ENCODE peak calls at places on chromosomes 12 and 14, in four cellular contexts. S is HepG2, X is HEK293T, H is GM12878. U is an unnamed sample.

GRCh38 chr14:93081875-93082570 is 33.7 kb downstream of the ITPK1 start:
- DNase-seq in S (no peak), X (no peak), H (no peak), U (no peak)

GRCh38 chr14:62436256-62436655 is 609.0 kb downstream of the KCNH5 start:
- DNase-seq in S (no peak), X (no peak), H (no peak), U (no peak)

GRCh38 chr14:61678966-61679365 is 16.3 kb upstream of the HIF1A start:
- DNase-seq in S (no peak), X (no peak), H (no peak), U (no peak)

GRCh38 chr12:9039397-9039977 is 50.1 kb downstream of the KLRG1 start:
- DNase-seq in S (peak; percentile 47), X (peak; percentile 58), H (no peak), U (peak; percentile 39)

GRCh38 chr12:69685810-69686209 is 13.3 kb downstream of the BEST3 start:
- DNase-seq in S (no peak), X (no peak), H (no peak), U (no peak)

GRCh38 chr12:92170050-92170449 is 24.4 kb upstream of the BTG1 start:
- DNase-seq in S (no peak), X (no peak), H (no peak), U (no peak)

GRCh38 chr14:99259327-99259726 is 12.7 kb downstream of the BCL11B start:
- DNase-seq in S (no peak), X (no peak), H (no peak), U (no peak)

GRCh38 chr12:50326636-50327284 is 43.4 kb upstream of the LIMA1 start:
- DNase-seq in S (peak; percentile 65), X (no peak), H (no peak), U (no peak)

GRCh38 chr12:123150804-123151678 is at the start of gene PITPNM2:
- DNase-seq in S (no peak), X (peak; percentile 69), H (no peak), U (peak; percentile 87)

GRCh38 chr14:77099425-77100167 is 1.5 kb downstream of the CIPC start:
- DNase-seq in S (no peak), X (peak; percentile 34), H (no peak), U (peak; percentile 53)

GRCh38 chr12:53039851-53040250 is 10.0 kb upstream of the TNS2 start:
- DNase-seq in S (no peak), X (no peak), H (no peak), U (no peak)

GRCh38 chr12:57456145-57456700 is 1.1 kb downstream of the INHBE start:
- DNase-seq in S (peak; percentile 77), X (peak; percentile 61), H (no peak), U (peak; percentile 37)

GRCh38 chr14:53124778-53125177 is 28.3 kb downstream of the DDHD1 start:
- DNase-seq in S (no peak), X (no peak), H (no peak), U (peak; percentile 18)

GRCh38 chr12:99200711-99201384 is 446.7 kb upstream of the GARIN6 start:
- DNase-seq in S (no peak), X (no peak), H (no peak), U (no peak)

GRCh38 chr12:124621296-124621660 is 53.9 kb upstream of the NCOR2 start:
- DNase-seq in S (no peak), X (no peak), H (no peak), U (no peak)

GRCh38 chr12:65825573-65826512 is 1.6 kb downstream of the HMGA2 start:
- DNase-seq in S (no peak), X (peak; percentile 43), H (no peak), U (no peak)

DNA sequence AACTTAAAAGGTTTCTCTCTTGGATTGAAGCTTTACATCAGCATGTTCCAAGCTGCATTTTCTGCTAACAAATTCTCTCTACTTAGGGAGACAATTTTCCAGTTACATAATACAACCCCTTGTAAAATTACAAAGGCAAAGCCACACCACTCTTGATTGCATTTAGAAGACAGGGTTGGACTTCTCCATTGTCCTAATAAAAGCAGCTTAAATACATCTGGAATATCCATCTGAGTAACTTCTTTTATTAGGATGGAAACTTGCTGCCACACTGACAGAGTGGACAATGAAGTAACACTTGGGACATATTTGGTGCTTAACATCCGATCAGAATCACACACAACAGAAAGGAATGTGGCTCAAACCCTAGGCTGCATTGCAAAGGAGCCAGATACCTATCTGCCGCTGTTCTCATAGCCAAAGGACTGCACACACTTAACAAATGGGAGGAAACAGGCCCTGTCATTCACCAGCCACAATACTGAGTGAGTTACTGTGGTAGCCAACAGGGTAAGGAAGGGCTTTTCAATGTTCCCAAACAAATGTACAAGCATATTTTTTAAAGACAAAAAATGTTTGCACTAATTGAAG is 157.2 kb downstream of the PAX9 start:
- DNase-seq in S (no peak), X (no peak), H (no peak), U (no peak)
- TF ChIP-seq SP1 in S (no peak), X (no peak), H (no peak), U (no peak)

DNA sequence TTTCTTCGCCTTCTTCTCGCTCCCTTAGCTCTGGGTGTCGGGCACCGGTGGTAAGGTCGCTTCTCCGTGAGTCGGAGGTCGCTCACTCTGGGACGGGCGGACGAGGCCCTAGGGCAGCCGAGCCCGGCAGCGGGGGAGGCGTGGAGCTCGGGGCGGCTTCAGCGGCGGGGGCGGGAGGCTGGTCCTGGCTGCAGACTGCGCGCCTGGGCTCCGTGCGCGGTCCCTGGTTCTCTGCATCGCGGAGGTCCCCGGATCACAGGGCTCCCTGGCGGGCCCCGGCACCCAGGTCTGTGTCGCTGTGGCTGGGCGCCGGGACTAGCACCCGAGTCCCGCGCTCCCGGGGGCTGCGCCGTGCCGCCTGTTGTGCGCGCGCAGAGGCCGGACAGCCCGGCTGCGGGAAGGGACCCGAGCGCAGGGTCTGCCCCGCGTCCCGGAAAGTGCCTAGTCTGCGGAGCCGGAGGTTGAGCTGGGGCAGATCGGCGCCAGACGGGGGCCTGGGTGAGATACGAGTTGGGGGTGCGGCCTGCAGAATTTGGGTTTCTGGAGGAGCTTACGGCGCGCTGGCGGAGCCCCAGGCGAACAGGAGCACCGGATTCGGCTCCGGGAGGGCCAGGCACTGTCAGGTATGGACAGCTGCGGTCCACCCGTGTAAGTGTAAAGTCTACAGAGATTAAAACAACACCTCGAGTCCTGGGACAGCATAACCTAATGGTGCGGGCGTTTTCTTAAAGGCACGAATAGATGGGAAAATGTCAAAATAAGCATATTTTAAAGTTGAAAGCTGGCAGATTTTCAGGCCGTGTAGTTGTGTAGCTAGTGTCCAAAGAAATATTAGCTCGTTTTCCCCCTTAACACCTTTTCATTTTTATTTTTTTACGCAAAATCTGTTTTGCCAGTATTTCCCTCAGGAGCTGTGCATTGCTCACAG is 722 bp downstream of the FRMD6 start:
- DNase-seq in S (no peak), X (peak; percentile 47), H (no peak), U (peak; percentile 17)
- TF ChIP-seq FOXK2 in S (no peak), X (no peak), H (no peak), U (no peak)

GRCh38 chr12:62919827-62920226 is 15.1 kb downstream of the PPM1H start:
- DNase-seq in S (no peak), X (no peak), H (no peak), U (no peak)

GRCh38 chr12:62925680-62926079 is 9.3 kb downstream of the PPM1H start:
- DNase-seq in S (no peak), X (no peak), H (no peak), U (no peak)

GRCh38 chr12:62917939-62918338 is 17.0 kb downstream of the PPM1H start:
- DNase-seq in S (no peak), X (no peak), H (no peak), U (no peak)

GRCh38 chr12:62924084-62924483 is 10.9 kb downstream of the PPM1H start:
- DNase-seq in S (no peak), X (no peak), H (no peak), U (no peak)

GRCh38 chr12:62922539-62922938 is 12.4 kb downstream of the PPM1H start:
- DNase-seq in S (no peak), X (no peak), H (no peak), U (no peak)
- TF ChIP-seq SP1 in S (no peak), X (no peak), H (no peak), U (no peak)

GRCh38 chr12:39835517-39836489 is 216.2 kb upstream of the ABCD2 start:
- DNase-seq in S (no peak), X (no peak), H (peak; percentile 19), U (no peak)

GRCh38 chr12:39831587-39832315 is 212.1 kb upstream of the ABCD2 start:
- DNase-seq in S (peak; percentile 77), X (no peak), H (no peak), U (no peak)

DNA sequence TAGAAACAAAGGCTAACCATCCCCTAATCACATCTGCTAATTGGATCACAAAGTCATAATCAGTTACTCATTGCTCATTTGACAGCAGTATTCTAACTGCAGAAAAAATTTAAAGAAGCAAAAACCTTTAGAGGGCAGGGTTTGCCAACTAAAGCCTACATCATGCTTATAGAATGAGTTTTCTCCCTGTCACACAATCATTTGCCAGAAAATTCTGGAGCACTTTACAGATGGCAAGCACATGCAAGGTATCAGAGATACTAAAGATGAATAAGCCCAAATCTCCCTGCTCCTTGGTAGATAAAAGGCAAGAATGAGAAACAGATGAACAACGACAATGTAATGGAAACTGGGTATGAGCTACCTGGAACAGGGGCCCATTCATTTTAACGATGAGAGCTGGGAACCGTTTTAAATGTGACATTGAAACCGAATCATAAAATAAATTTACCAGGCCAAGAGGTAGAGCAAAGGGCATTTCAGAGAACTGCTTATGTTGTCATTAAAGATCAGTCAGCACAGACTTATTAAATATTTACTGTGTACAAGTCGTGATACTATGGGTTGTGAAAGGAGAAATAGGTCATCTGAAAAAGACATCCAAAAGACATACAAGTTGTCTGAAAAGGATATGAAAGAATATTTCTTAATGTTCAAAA is 211.4 kb upstream of the ABCD2 start:
- DNase-seq in S (no peak), X (no peak), H (no peak), U (no peak)
- TF ChIP-seq FOXK2 in S (no peak), X (no peak), H (no peak), U (no peak)

DNA sequence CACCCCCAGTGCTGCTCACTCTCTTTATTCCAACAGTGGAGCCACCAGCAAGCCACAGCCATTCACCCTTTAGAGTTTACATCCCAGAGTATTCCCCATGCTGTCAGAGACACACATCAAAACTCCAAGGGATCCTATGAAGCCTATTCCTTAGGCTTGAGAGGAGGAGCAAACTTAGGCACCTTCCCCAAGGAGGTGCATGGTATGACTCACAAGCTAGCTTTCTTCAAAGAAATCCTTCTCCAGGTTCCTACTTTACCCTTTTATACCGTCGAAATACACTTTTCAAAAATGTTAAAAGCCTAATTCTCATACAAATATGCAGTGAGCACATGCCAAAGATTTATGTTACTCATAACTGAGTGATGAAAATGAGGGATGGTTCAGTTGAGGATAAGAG is 175.4 kb downstream of the ETNK1 start:
- DNase-seq in S (no peak), X (no peak), H (no peak), U (no peak)
- TF ChIP-seq SP1 in S (no peak), X (no peak), H (no peak), U (no peak)

GRCh38 chr12:52032797-52033505 is 18.3 kb upstream of the NR4A1 start:
- DNase-seq in S (peak; percentile 90), X (peak; percentile 92), H (peak; percentile 55), U (peak; percentile 98)
- TF ChIP-seq FOXK2 in S (no peak), X (no peak), H (no peak), U (no peak)

U was measured in K562.